ENCODE peak calls at places on chromosomes 7 and 10, in four cellular contexts. One of them, this sample, is unnamed.

GRCh38 chr7:66306243-66306642 is 101.1 kb downstream of the TPST1 start:
- DNase-seq in HEK293T: no peak
- DNase-seq in HepG2: no peak
- DNase-seq in K562: no peak
- DNase-seq in this sample: no peak

GRCh38 chr7:15143936-15144335 is 241.4 kb upstream of the DGKB start:
- DNase-seq in K562: no peak
- DNase-seq in HepG2: no peak
- DNase-seq in HEK293T: no peak
- DNase-seq in this sample: no peak

GRCh38 chr7:76409537-76409936 is at the start of gene SSC4D:
- DNase-seq in HEK293T: peak
- DNase-seq in HepG2: peak
- DNase-seq in K562: peak
- DNase-seq in this sample: no peak

GRCh38 chr10:78997635-78998618 is 70.8 kb upstream of the ZMIZ1 start:
- DNase-seq in HepG2: no peak
- DNase-seq in HEK293T: no peak
- DNase-seq in K562: no peak
- DNase-seq in this sample: no peak

GRCh38 chr10:44993226-44993921 is 7.3 kb upstream of the ZNF22 start:
- DNase-seq in K562: no peak
- DNase-seq in HepG2: no peak
- DNase-seq in HEK293T: no peak
- DNase-seq in this sample: no peak

GRCh38 chr7:42269161-42269560 is 32.2 kb upstream of the GLI3 start:
- DNase-seq in K562: no peak
- DNase-seq in HEK293T: no peak
- DNase-seq in HepG2: no peak
- DNase-seq in this sample: no peak

GRCh38 chr10:70931168-70931805 is 42.9 kb upstream of the PCBD1 start:
- DNase-seq in HepG2: no peak
- DNase-seq in K562: no peak
- DNase-seq in HEK293T: no peak
- DNase-seq in this sample: no peak

GRCh38 chr10:21172774-21173432 is 275.8 kb upstream of the NEBL start:
- DNase-seq in HepG2: no peak
- DNase-seq in K562: no peak
- DNase-seq in HEK293T: peak
- DNase-seq in this sample: no peak

GRCh38 chr7:51693258-51693657 is 376.6 kb upstream of the COBL start:
- DNase-seq in K562: no peak
- DNase-seq in HEK293T: no peak
- DNase-seq in HepG2: no peak
- DNase-seq in this sample: no peak

GRCh38 chr7:105708681-105709080 is 127.4 kb upstream of the EFCAB10 start:
- DNase-seq in HepG2: no peak
- DNase-seq in HEK293T: no peak
- DNase-seq in K562: no peak
- DNase-seq in this sample: no peak

GRCh38 chr7:138962561-138963270 is 18.5 kb downstream of the KIAA1549 start:
- DNase-seq in HepG2: no peak
- DNase-seq in K562: no peak
- DNase-seq in HEK293T: no peak
- DNase-seq in this sample: no peak

GRCh38 chr10:10902951-10903350 is 114.7 kb upstream of the CELF2 start:
- DNase-seq in K562: no peak
- DNase-seq in HepG2: no peak
- DNase-seq in HEK293T: no peak
- DNase-seq in this sample: no peak

GRCh38 chr10:21265622-21266021 is 259.9 kb downstream of the SKIDA1 start:
- DNase-seq in K562: no peak
- DNase-seq in HEK293T: no peak
- DNase-seq in HepG2: peak
- DNase-seq in this sample: no peak

GRCh38 chr10:35347088-35347487 is 10.8 kb downstream of the CCNY start:
- DNase-seq in HepG2: no peak
- DNase-seq in HEK293T: no peak
- DNase-seq in K562: no peak
- DNase-seq in this sample: no peak

GRCh38 chr10:84957427-84957826 is 629.0 kb downstream of the CCSER2 start:
- DNase-seq in K562: no peak
- DNase-seq in HEK293T: no peak
- DNase-seq in HepG2: no peak
- DNase-seq in this sample: no peak

GRCh38 chr7:31114593-31115343 is 62.7 kb downstream of the ADCYAP1R1 start:
- DNase-seq in HEK293T: peak
- DNase-seq in HepG2: no peak
- DNase-seq in K562: no peak
- DNase-seq in this sample: no peak

GRCh38 chr10:68367121-68367520 is 34.4 kb upstream of the PBLD start:
- DNase-seq in HEK293T: no peak
- DNase-seq in HepG2: no peak
- DNase-seq in K562: no peak
- DNase-seq in this sample: no peak

GRCh38 chr10:90289037-90289436 is 568.8 kb downstream of the HTR7 start:
- DNase-seq in K562: no peak
- DNase-seq in HepG2: no peak
- DNase-seq in HEK293T: no peak
- DNase-seq in this sample: peak

GRCh38 chr10:132703305-132704007 is 82.5 kb downstream of the NKX6-2 start:
- DNase-seq in HEK293T: no peak
- DNase-seq in K562: no peak
- DNase-seq in HepG2: no peak
- DNase-seq in this sample: no peak

GRCh38 chr10:110893559-110894179 is 21.9 kb downstream of the PDCD4 start:
- DNase-seq in HepG2: peak
- DNase-seq in K562: peak
- DNase-seq in HEK293T: peak
- DNase-seq in this sample: no peak

GRCh38 chr7:86833360-86833759 is 189.7 kb downstream of the GRM3 start:
- DNase-seq in K562: no peak
- DNase-seq in HepG2: no peak
- DNase-seq in HEK293T: no peak
- DNase-seq in this sample: no peak

GRCh38 chr10:129031233-129032150 is 435.5 kb upstream of the MGMT start:
- DNase-seq in K562: peak
- DNase-seq in HepG2: peak
- DNase-seq in HEK293T: peak
- DNase-seq in this sample: no peak

GRCh38 chr7:157457355-157458253 is 120.8 kb downstream of the DNAJB6 start:
- DNase-seq in HEK293T: no peak
- DNase-seq in K562: no peak
- DNase-seq in HepG2: no peak
- DNase-seq in this sample: no peak

GRCh38 chr10:88186335-88186734 is 322.9 kb downstream of the PTEN start:
- DNase-seq in HepG2: no peak
- DNase-seq in HEK293T: no peak
- DNase-seq in K562: no peak
- DNase-seq in this sample: no peak

GRCh38 chr7:157817433-157817832 is 480.6 kb downstream of the DNAJB6 start:
- DNase-seq in HepG2: no peak
- DNase-seq in K562: no peak
- DNase-seq in HEK293T: no peak
- DNase-seq in this sample: no peak

GRCh38 chr10:14022954-14023353 is 307.8 kb downstream of the FRMD4A start:
- DNase-seq in HepG2: no peak
- DNase-seq in K562: no peak
- DNase-seq in HEK293T: no peak
- DNase-seq in this sample: no peak

GRCh38 chr10:77853256-77853655 is 73.3 kb downstream of the DLG5 start:
- DNase-seq in HEK293T: no peak
- DNase-seq in K562: no peak
- DNase-seq in HepG2: no peak
- DNase-seq in this sample: no peak

GRCh38 chr10:17123062-17123661 is 6.4 kb downstream of the CUBN start:
- DNase-seq in K562: peak
- DNase-seq in HepG2: no peak
- DNase-seq in HEK293T: no peak
- DNase-seq in this sample: no peak

GRCh38 chr7:29500719-29501118 is 62.9 kb upstream of the PRR15 start:
- DNase-seq in HepG2: no peak
- DNase-seq in K562: no peak
- DNase-seq in HEK293T: no peak
- DNase-seq in this sample: no peak

GRCh38 chr7:66016131-66016461 is 34.1 kb upstream of the GUSB start:
- DNase-seq in HepG2: peak
- DNase-seq in K562: peak
- DNase-seq in HEK293T: no peak
- DNase-seq in this sample: no peak

GRCh38 chr10:131683281-131683861 is 217.4 kb upstream of the PPP2R2D start:
- DNase-seq in HEK293T: no peak
- DNase-seq in HepG2: no peak
- DNase-seq in K562: no peak
- DNase-seq in this sample: no peak

GRCh38 chr10:79471776-79472175 is 26.4 kb upstream of the ZCCHC24 start:
- DNase-seq in K562: no peak
- DNase-seq in HEK293T: no peak
- DNase-seq in HepG2: no peak
- DNase-seq in this sample: no peak

GRCh38 chr10:66440562-66440961 is 485.3 kb upstream of the LRRTM3 start:
- DNase-seq in K562: no peak
- DNase-seq in HEK293T: no peak
- DNase-seq in HepG2: no peak
- DNase-seq in this sample: no peak

GRCh38 chr7:81618400-81619014 is 151.3 kb downstream of the HGF start:
- DNase-seq in HepG2: peak
- DNase-seq in K562: no peak
- DNase-seq in HEK293T: no peak
- DNase-seq in this sample: no peak

GRCh38 chr7:154438571-154438970 is 386.4 kb downstream of the DPP6 start:
- DNase-seq in HepG2: no peak
- DNase-seq in HEK293T: no peak
- DNase-seq in K562: no peak
- DNase-seq in this sample: no peak

GRCh38 chr7:15303357-15303756 is 258.5 kb downstream of the AGMO start:
- DNase-seq in K562: no peak
- DNase-seq in HEK293T: no peak
- DNase-seq in HepG2: no peak
- DNase-seq in this sample: no peak

GRCh38 chr10:35639651-35640311 is 2.3 kb downstream of the FZD8 start:
- DNase-seq in HepG2: no peak
- DNase-seq in K562: no peak
- DNase-seq in HEK293T: no peak
- DNase-seq in this sample: no peak

GRCh38 chr10:70551491-70551890 is 51.0 kb downstream of the PRF1 start:
- DNase-seq in K562: no peak
- DNase-seq in HEK293T: no peak
- DNase-seq in HepG2: no peak
- DNase-seq in this sample: no peak

GRCh38 chr7:29289156-29290021 is 94.8 kb downstream of the CHN2 start:
- DNase-seq in HEK293T: no peak
- DNase-seq in K562: no peak
- DNase-seq in HepG2: peak
- DNase-seq in this sample: peak

GRCh38 chr7:54831644-54832095 is 72.7 kb upstream of the SEC61G start:
- DNase-seq in HEK293T: no peak
- DNase-seq in HepG2: no peak
- DNase-seq in K562: no peak
- DNase-seq in this sample: no peak

GRCh38 chr7:54831046-54831643 is 72.1 kb upstream of the SEC61G start:
- DNase-seq in HEK293T: no peak
- DNase-seq in HepG2: no peak
- DNase-seq in K562: no peak
- DNase-seq in this sample: no peak

GRCh38 chr7:54837761-54838539 is 78.9 kb upstream of the SEC61G start:
- DNase-seq in HepG2: no peak
- DNase-seq in K562: no peak
- DNase-seq in HEK293T: no peak
- DNase-seq in this sample: no peak

GRCh38 chr7:54837167-54837566 is 78.2 kb upstream of the SEC61G start:
- DNase-seq in HepG2: no peak
- DNase-seq in HEK293T: no peak
- DNase-seq in K562: no peak
- DNase-seq in this sample: no peak

DNA sequence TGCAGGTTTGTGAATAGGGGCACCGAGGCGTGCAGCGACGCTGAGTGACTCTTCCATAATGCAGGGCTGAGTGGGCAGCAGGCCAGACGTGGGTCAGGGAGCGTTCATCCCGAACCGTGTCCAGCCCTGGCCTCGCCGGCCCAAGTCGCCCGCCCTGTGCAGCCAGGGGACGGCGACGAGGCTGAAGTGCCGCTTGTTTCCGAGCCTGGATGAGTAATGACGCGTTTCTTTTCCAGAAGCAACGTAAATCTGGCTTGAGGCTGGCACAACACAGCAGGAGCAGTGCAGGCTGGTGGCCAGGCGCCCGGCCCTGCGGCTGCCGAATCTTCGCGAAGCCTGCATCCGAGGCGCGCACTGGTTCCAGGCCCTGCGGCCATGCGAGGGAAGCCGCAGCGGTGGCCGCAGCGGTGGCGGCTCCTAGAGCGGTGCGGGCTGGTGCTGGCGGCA is 74.0 kb upstream of the SEC61G start:
- DNase-seq in HepG2: no peak
- DNase-seq in K562: no peak
- DNase-seq in HEK293T: no peak
- DNase-seq in this sample: no peak
- TF ChIP-seq FOXK2 in HepG2: no peak
- TF ChIP-seq FOXK2 in K562: no peak
- TF ChIP-seq FOXK2 in HEK293T: no peak
- TF ChIP-seq FOXK2 in this sample: no peak

GRCh38 chr10:60578217-60578616 is 188.5 kb upstream of the ANK3 start:
- DNase-seq in HEK293T: no peak
- DNase-seq in HepG2: no peak
- DNase-seq in K562: no peak
- DNase-seq in this sample: no peak
- TF ChIP-seq FOXK2 in HEK293T: no peak
- TF ChIP-seq FOXK2 in HepG2: no peak
- TF ChIP-seq FOXK2 in K562: no peak
- TF ChIP-seq FOXK2 in this sample: no peak

GRCh38 chr7:16397497-16398210 is 23.7 kb downstream of the CRPPA start:
- DNase-seq in HepG2: no peak
- DNase-seq in K562: no peak
- DNase-seq in HEK293T: no peak
- DNase-seq in this sample: no peak
- TF ChIP-seq FOXK2 in HepG2: no peak
- TF ChIP-seq FOXK2 in K562: no peak
- TF ChIP-seq FOXK2 in HEK293T: no peak
- TF ChIP-seq FOXK2 in this sample: no peak

GRCh38 chr10:48801026-48801425 is 116.4 kb downstream of the WDFY4 start:
- DNase-seq in HEK293T: no peak
- DNase-seq in K562: no peak
- DNase-seq in HepG2: no peak
- DNase-seq in this sample: no peak

GRCh38 chr10:48800283-48800675 is 115.6 kb downstream of the WDFY4 start:
- DNase-seq in HEK293T: no peak
- DNase-seq in K562: peak
- DNase-seq in HepG2: no peak
- DNase-seq in this sample: peak

GRCh38 chr10:48796846-48797245 is 112.2 kb downstream of the WDFY4 start:
- DNase-seq in HEK293T: no peak
- DNase-seq in K562: no peak
- DNase-seq in HepG2: no peak
- DNase-seq in this sample: no peak

GRCh38 chr10:48802611-48803046 is 118.0 kb downstream of the WDFY4 start:
- DNase-seq in K562: no peak
- DNase-seq in HepG2: no peak
- DNase-seq in HEK293T: no peak
- DNase-seq in this sample: peak

GRCh38 chr10:48798486-48799254 is 114.0 kb downstream of the WDFY4 start:
- DNase-seq in HEK293T: no peak
- DNase-seq in HepG2: no peak
- DNase-seq in K562: no peak
- DNase-seq in this sample: no peak
- TF ChIP-seq FOXK2 in HEK293T: no peak
- TF ChIP-seq FOXK2 in HepG2: no peak
- TF ChIP-seq FOXK2 in K562: no peak
- TF ChIP-seq FOXK2 in this sample: no peak

This sample was measured in GM12878.